ENCODE peak calls at places on chromosomes 6 and 20, in six cellular contexts. X is foreskin fibroblast, V is tibial nerve, S is GM23338, Y is body of pancreas, H is heart left ventricle. F is an unnamed sample.

GRCh38 chr20:41185013-41185757 is 47.8 kb downstream of the PLCG1 start:
- DNase-seq in X (no peak), V (no peak), S (no peak), Y (no peak), H (no peak), F (no peak)

GRCh38 chr6:85287654-85288053 is 162.2 kb upstream of the NT5E start:
- DNase-seq in X (no peak), V (no peak), S (no peak), Y (no peak), H (no peak), F (no peak)

GRCh38 chr6:18343741-18344140 is 43.4 kb upstream of the RNF144B start:
- DNase-seq in X (peak), V (no peak), S (no peak), Y (no peak), H (no peak), F (no peak)

GRCh38 chr20:5786930-5787826 is 37.0 kb downstream of the SHLD1 start:
- DNase-seq in X (peak), V (peak), S (peak), Y (peak), H (peak), F (no peak)

GRCh38 chr20:63337786-63338420 is 23.2 kb downstream of the CHRNA4 start:
- DNase-seq in X (no peak), V (no peak), S (no peak), Y (no peak), H (no peak), F (no peak)

GRCh38 chr20:5895626-5896025 is 54.7 kb downstream of the TRMT6 start:
- DNase-seq in X (no peak), V (no peak), S (no peak), Y (peak), H (no peak), F (no peak)

GRCh38 chr6:125197795-125198269 is 44.3 kb downstream of the TPD52L1 start:
- DNase-seq in X (peak), V (peak), S (no peak), Y (peak), H (peak), F (no peak)

GRCh38 chr20:1467355-1468116 is 887 bp upstream of the NSFL1C start:
- DNase-seq in X (no peak), V (peak), S (peak), Y (peak), H (no peak), F (no peak)

GRCh38 chr6:26240157-26240980 is 124.6 kb upstream of the BTN3A2 start:
- DNase-seq in X (peak), V (peak), S (peak), Y (peak), H (peak), F (peak)

GRCh38 chr6:53492860-53493634 is 51.9 kb downstream of the GCLC start:
- DNase-seq in X (peak), V (peak), S (peak), Y (peak), H (no peak), F (no peak)

GRCh38 chr6:147782302-147782701 is 273.8 kb downstream of the SAMD5 start:
- DNase-seq in X (peak), V (no peak), S (no peak), Y (no peak), H (no peak), F (no peak)

GRCh38 chr20:51966296-51966971 is 164.1 kb upstream of the SALL4 start:
- DNase-seq in X (peak), V (peak), S (peak), Y (peak), H (peak), F (peak)

GRCh38 chr6:53795702-53796450 is 1.1 kb downstream of the LRRC1 start:
- DNase-seq in X (peak), V (no peak), S (peak), Y (peak), H (no peak), F (peak)

GRCh38 chr6:142700032-142700431 is 244.9 kb downstream of the HIVEP2 start:
- DNase-seq in X (no peak), V (no peak), S (no peak), Y (no peak), H (no peak), F (no peak)

GRCh38 chr20:53660078-53660909 is 66.7 kb upstream of the ZNF217 start:
- DNase-seq in X (peak), V (no peak), S (peak), Y (no peak), H (peak), F (no peak)

GRCh38 chr6:44128020-44128917 is 915 bp downstream of the TMEM63B start:
- DNase-seq in X (peak), V (peak), S (peak), Y (peak), H (peak), F (peak)

GRCh38 chr20:63022501-63022900 is 15.7 kb upstream of the BHLHE23 start:
- DNase-seq in X (no peak), V (no peak), S (peak), Y (no peak), H (no peak), F (peak)

GRCh38 chr6:21946298-21946783 is 350.5 kb downstream of the PRL start:
- DNase-seq in X (peak), V (no peak), S (no peak), Y (no peak), H (no peak), F (no peak)

GRCh38 chr6:53857318-53858094 is 62.7 kb downstream of the LRRC1 start:
- DNase-seq in X (no peak), V (no peak), S (no peak), Y (no peak), H (no peak), F (no peak)

DNA sequence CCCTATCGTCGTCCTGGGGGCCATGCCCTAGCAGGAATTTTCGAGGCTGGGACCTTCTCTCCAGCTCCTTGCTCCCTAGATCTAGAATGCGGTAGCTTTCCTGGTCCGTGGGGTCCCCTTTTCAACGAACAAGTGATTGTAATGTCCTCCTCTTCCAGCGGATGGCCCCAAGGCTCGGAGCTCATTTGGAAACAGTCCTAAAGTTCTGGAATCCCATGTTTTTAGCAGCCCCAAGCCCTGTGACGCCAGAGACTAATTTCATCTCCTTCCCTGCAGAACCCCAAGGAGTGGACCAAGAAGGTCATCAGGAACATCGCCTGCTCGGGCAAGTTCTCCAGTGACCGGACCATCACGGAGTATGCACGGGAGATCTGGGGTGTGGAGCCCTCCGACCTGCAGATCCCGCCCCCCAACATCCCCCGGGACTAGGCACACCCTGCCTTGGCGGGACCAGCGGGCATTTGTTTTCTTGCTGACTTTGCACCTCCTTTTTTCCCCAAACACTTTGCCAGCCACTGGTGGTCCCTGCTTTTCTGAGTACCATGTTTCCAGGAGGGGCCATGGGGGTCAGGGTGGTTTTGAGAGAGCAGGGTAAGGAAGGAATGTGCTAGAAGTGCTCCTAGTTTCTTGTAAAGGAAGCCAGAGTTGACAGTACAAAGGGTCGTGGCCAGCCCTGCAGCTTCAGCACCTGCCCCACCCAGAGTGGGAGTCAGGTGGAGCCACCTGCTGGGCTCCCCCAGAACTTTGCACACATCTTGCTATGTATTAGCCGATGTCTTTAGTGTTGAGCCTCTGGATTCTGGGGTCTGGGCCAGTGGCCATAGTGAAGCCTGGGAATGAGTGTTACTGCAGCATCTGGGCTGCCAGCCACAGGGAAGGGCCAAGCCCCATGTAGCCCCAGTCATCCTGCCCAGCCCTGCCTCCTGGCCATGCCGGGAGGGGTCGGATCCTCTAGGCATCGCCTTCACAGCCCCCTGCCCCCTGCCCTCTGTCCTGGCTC is 48.5 kb downstream of the PYGB start:
- DNase-seq in X (peak), V (no peak), S (peak), Y (no peak), H (no peak), F (no peak)
- TF ChIP-seq CTCF in X (peak), V (peak), S (peak), Y (peak), H (peak), F (peak)

DNA sequence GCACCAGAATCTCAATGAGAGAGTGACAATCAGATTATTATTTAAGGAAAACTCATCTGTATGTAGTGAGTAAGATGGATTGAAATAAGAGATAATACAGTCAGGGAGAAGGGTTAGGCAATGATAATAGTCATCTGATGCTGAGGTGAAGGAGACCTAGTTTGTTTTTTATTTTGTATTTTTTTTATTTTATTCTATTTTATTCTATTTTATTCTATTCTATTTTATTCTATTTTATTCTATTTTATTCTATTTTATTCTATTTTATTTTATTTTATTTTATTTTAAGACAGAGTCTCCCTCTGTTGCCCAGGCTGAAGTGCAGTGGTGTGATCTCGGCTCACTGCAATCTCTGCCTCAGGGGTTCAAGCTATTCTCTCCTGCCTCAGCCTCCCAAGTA is 72.7 kb upstream of the RCAN2 start:
- DNase-seq in X (no peak), V (no peak), S (no peak), Y (no peak), H (no peak), F (no peak)
- H3K4me3 ChIP-seq in X (no peak), V (no peak), S (no peak), Y (no peak), H (no peak), F (no peak)

DNA sequence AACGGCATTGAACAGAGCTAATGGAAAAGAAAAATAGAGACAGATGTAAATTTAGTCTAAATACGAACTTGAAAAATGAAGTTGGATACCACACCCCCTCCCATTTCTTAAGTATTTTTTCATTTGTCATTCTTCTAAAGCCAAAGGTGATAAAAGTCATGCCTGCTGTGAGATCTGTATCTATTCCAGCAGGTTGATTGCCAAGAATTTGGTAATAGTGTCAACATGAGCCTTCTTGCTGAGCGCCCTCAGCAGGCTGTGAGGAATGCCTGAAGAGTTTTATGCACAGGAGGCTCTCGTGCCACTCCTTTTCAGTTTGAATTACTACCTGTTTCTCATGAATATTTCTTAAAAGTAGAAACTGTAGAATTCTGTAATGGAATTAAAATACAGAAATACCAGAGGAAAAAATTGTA is 165.4 kb downstream of the QKI start:
- DNase-seq in X (no peak), V (no peak), S (peak), Y (peak), H (no peak), F (no peak)
- TF ChIP-seq CTCF in X (no peak), V (no peak), S (no peak), Y (peak), H (no peak), F (no peak)

DNA sequence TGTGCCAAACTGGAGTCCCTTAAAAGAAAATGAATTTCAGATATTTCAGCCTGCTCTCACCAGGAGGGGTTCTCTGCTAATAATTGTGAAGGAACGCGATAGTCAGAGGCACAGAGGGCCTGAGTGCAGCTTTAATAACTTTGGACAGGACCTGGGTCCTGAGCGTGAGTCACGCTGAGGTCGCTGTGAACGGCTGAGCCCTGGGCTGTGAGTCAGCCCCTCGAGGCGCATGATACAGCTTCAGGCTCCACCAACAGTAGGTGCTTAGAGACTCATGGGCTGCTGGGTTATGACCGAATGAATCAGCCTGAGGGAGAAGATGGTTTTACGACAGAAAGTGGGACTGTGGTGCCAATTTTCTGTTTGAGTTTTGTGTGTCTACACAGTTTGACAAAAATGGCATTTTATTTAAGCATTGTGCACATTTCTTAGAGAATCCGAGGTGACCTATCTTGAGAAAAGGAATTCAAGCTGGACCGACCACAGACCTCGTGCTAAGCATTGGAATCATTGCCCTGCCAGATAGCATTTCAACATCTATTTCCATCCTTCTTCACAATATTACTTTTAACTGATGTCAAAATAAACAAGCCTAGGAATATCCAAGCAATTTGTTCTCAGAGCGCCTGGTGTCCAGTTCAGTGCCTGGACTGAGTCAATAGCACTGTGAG is 183.0 kb downstream of the THBS2 start:
- DNase-seq in X (peak), V (peak), S (no peak), Y (peak), H (peak), F (no peak)
- H3K4me3 ChIP-seq in X (no peak), V (no peak), S (no peak), Y (no peak), H (no peak), F (no peak)

DNA sequence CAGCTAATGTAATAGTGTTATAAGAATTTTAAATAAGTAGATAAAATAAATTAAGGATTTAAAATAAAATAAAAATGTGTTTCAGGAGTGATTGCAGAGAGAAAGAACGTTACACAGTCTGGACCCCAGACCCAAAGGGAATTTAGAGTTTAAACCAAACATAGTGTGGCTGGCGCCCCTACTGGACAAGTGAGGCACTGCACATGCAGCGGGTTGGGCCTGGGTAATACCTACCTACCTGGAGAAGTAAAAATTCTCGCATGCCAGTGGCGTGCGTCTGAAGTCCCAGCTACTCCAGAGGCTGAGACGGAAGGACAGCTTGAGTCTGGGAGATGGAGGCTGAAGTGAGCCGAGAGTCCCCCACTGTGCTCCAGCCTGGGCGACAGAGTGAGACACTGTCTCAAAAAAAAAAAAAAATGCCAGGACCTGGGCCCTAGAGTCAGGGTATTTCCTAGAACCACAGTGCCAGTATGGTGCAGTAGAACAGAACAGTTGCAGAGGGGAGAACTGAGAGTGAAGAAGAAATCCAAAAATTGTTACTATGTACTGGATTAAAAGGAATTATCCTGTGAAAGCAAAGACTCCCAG is 71.4 kb upstream of the TCF21 start:
- DNase-seq in X (no peak), V (no peak), S (peak), Y (no peak), H (no peak), F (no peak)
- TF ChIP-seq CTCF in X (peak), V (no peak), S (peak), Y (peak), H (peak), F (peak)

DNA sequence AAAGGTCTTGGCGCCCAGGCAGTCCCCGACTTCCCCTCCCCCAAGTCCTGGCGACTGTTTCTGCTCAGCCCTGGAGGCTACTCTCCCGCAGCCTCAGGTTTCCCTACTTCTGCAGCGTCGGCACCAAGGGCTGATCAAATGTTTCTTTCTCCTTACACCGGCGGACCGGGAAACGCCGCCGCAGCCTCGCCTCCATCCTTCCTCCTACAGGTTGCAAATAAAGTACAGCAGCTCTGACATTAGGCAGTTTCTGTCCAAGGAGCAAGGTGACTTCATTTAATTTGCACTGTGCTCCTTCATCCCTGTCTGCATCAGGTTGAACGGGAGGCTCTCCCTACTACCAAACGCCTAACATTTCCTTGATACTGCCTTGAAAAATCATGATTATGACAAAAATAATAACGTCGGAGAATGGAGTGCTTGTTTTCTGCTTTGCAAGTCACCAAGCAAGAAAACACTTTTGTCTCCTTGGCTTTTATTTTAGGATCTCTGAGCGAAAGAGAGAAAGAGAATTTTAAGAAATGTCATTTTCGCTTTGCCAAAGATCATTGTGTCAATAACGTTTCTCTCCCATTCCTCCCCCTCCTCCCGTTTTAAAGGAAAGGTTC is 1.0 kb downstream of the CLIC5 start:
- DNase-seq in X (peak), V (no peak), S (peak), Y (no peak), H (peak), F (peak)
- H3K4me3 ChIP-seq in X (no peak), V (peak), S (peak), Y (no peak), H (peak), F (peak)

GRCh38 chr6:166031275-166031674 is 136.4 kb downstream of the TBXT start:
- DNase-seq in X (no peak), V (no peak), S (no peak), Y (no peak), H (no peak), F (no peak)

GRCh38 chr6:166036321-166037105 is 131.1 kb downstream of the TBXT start:
- DNase-seq in X (peak), V (no peak), S (no peak), Y (no peak), H (no peak), F (no peak)

GRCh38 chr6:166029506-166029905 is 138.1 kb downstream of the TBXT start:
- DNase-seq in X (no peak), V (no peak), S (no peak), Y (no peak), H (no peak), F (no peak)

GRCh38 chr6:166027761-166028160 is 139.9 kb downstream of the TBXT start:
- DNase-seq in X (no peak), V (no peak), S (no peak), Y (no peak), H (no peak), F (no peak)

DNA sequence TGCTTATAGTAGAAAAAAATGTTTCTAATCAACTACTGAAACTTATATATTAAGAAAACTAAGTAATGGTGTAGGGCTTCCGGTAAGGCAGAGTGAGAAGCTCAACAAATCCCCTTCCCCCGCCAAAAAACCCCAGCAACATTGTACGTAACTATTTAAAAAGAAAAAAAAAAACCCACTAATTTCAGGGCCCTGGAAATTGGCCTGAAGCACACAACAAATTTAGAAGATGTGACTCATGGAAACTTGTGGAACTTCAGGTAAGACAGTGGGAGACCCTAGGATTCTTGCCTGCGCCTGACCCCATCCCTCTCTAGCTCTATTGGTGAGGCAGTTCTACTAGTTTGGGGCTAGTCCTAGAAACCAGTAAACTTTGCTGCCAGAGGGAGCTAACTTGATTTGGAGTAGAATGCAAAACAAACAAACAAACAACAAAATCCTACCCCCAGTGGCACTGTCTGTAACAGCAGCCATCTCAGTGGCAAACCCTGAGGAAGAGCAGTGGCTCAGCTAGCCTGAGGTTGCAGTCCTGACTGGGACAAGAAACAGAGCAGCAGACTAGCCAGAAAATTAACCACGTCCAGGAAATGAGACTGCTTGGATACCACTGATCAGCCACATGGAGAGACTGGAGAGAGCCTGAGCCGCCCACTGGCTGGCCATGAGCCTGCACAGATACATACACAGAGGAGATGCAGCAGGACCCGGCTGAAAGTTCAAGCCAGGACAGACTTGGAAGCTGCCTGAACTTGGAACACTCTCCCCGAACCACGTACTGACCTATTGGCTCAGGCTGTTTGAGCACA is 135.1 kb downstream of the TBXT start:
- DNase-seq in X (peak), V (no peak), S (peak), Y (peak), H (peak), F (no peak)
- TF ChIP-seq CTCF in X (no peak), V (no peak), S (peak), Y (peak), H (no peak), F (no peak)

GRCh38 chr6:32868257-32868788 is 14.3 kb downstream of the PSMB9 start:
- DNase-seq in X (peak), V (peak), S (peak), Y (peak), H (peak), F (no peak)
- H3K4me3 ChIP-seq in X (no peak), V (no peak), S (no peak), Y (no peak), H (no peak), F (no peak)

F was measured in upper lobe of left lung.